ENCODE peak calls at places on chromosome 21, in four cellular contexts. One of them, this sample, is unnamed.

GRCh38 chr21:45886610-45887026 is 95.0 kb upstream of the COL6A1 start:
- DNase-seq in NCI-H510A treated with DMSO at 0.1 percent for 48 hours: no peak
- DNase-seq in activated T-cell treated with anti-CD3 and anti-CD28 coated beads, Interleukin-2, amount 50 U/mL, for 1 hour: peak
- DNase-seq in psoas muscle: no peak
- DNase-seq in this sample: no peak

GRCh38 chr21:18803624-18804023 is 400.0 kb upstream of the TMPRSS15 start:
- DNase-seq in NCI-H510A treated with DMSO at 0.1 percent for 48 hours: no peak
- DNase-seq in activated T-cell treated with anti-CD3 and anti-CD28 coated beads, Interleukin-2, amount 50 U/mL, for 1 hour: no peak
- DNase-seq in psoas muscle: no peak
- DNase-seq in this sample: no peak

GRCh38 chr21:42431196-42431595 is 27.5 kb downstream of the UBASH3A start:
- DNase-seq in psoas muscle: no peak
- DNase-seq in activated T-cell treated with anti-CD3 and anti-CD28 coated beads, Interleukin-2, amount 50 U/mL, for 1 hour: no peak
- DNase-seq in NCI-H510A treated with DMSO at 0.1 percent for 48 hours: no peak
- DNase-seq in this sample: no peak

GRCh38 chr21:35226302-35226701 is 177.2 kb upstream of the RUNX1 start:
- DNase-seq in NCI-H510A treated with DMSO at 0.1 percent for 48 hours: peak
- DNase-seq in activated T-cell treated with anti-CD3 and anti-CD28 coated beads, Interleukin-2, amount 50 U/mL, for 1 hour: no peak
- DNase-seq in psoas muscle: peak
- DNase-seq in this sample: no peak

GRCh38 chr21:42127164-42128125 is 56.3 kb downstream of the UMODL1 start:
- DNase-seq in psoas muscle: no peak
- DNase-seq in activated T-cell treated with anti-CD3 and anti-CD28 coated beads, Interleukin-2, amount 50 U/mL, for 1 hour: no peak
- DNase-seq in NCI-H510A treated with DMSO at 0.1 percent for 48 hours: no peak
- DNase-seq in this sample: no peak

GRCh38 chr21:16047857-16048256 is 318.1 kb downstream of the USP25 start:
- DNase-seq in activated T-cell treated with anti-CD3 and anti-CD28 coated beads, Interleukin-2, amount 50 U/mL, for 1 hour: no peak
- DNase-seq in psoas muscle: no peak
- DNase-seq in NCI-H510A treated with DMSO at 0.1 percent for 48 hours: no peak
- DNase-seq in this sample: no peak

GRCh38 chr21:44892536-44893277 is 19.2 kb upstream of the PTTG1IP start:
- DNase-seq in activated T-cell treated with anti-CD3 and anti-CD28 coated beads, Interleukin-2, amount 50 U/mL, for 1 hour: peak
- DNase-seq in psoas muscle: peak
- DNase-seq in NCI-H510A treated with DMSO at 0.1 percent for 48 hours: no peak
- DNase-seq in this sample: peak

GRCh38 chr21:14548751-14549150 is 2.6 kb upstream of the SAMSN1 start:
- DNase-seq in NCI-H510A treated with DMSO at 0.1 percent for 48 hours: no peak
- DNase-seq in activated T-cell treated with anti-CD3 and anti-CD28 coated beads, Interleukin-2, amount 50 U/mL, for 1 hour: no peak
- DNase-seq in psoas muscle: no peak
- DNase-seq in this sample: no peak

GRCh38 chr21:33492571-33492970 is 1.1 kb upstream of the DNAJC28 start:
- DNase-seq in psoas muscle: no peak
- DNase-seq in NCI-H510A treated with DMSO at 0.1 percent for 48 hours: no peak
- DNase-seq in activated T-cell treated with anti-CD3 and anti-CD28 coated beads, Interleukin-2, amount 50 U/mL, for 1 hour: no peak
- DNase-seq in this sample: no peak

GRCh38 chr21:42406201-42406601 is 2.5 kb downstream of the UBASH3A start:
- DNase-seq in activated T-cell treated with anti-CD3 and anti-CD28 coated beads, Interleukin-2, amount 50 U/mL, for 1 hour: peak
- DNase-seq in psoas muscle: no peak
- DNase-seq in NCI-H510A treated with DMSO at 0.1 percent for 48 hours: no peak
- DNase-seq in this sample: no peak

GRCh38 chr21:44984428-44984791 is 44.6 kb downstream of the SLX9 start:
- DNase-seq in activated T-cell treated with anti-CD3 and anti-CD28 coated beads, Interleukin-2, amount 50 U/mL, for 1 hour: no peak
- DNase-seq in psoas muscle: no peak
- DNase-seq in NCI-H510A treated with DMSO at 0.1 percent for 48 hours: no peak
- DNase-seq in this sample: no peak

GRCh38 chr21:33071878-33072306 is 2.0 kb downstream of the OLIG1 start:
- DNase-seq in activated T-cell treated with anti-CD3 and anti-CD28 coated beads, Interleukin-2, amount 50 U/mL, for 1 hour: no peak
- DNase-seq in NCI-H510A treated with DMSO at 0.1 percent for 48 hours: peak
- DNase-seq in psoas muscle: no peak
- DNase-seq in this sample: peak

GRCh38 chr21:38434913-38435533 is 63.3 kb downstream of the ERG start:
- DNase-seq in NCI-H510A treated with DMSO at 0.1 percent for 48 hours: no peak
- DNase-seq in psoas muscle: no peak
- DNase-seq in activated T-cell treated with anti-CD3 and anti-CD28 coated beads, Interleukin-2, amount 50 U/mL, for 1 hour: no peak
- DNase-seq in this sample: no peak

GRCh38 chr21:39003982-39004775 is 179.1 kb downstream of the PSMG1 start:
- DNase-seq in psoas muscle: no peak
- DNase-seq in activated T-cell treated with anti-CD3 and anti-CD28 coated beads, Interleukin-2, amount 50 U/mL, for 1 hour: no peak
- DNase-seq in NCI-H510A treated with DMSO at 0.1 percent for 48 hours: no peak
- DNase-seq in this sample: peak

GRCh38 chr21:43369124-43369523 is 57.8 kb downstream of the SIK1 start:
- DNase-seq in psoas muscle: peak
- DNase-seq in NCI-H510A treated with DMSO at 0.1 percent for 48 hours: no peak
- DNase-seq in activated T-cell treated with anti-CD3 and anti-CD28 coated beads, Interleukin-2, amount 50 U/mL, for 1 hour: no peak
- DNase-seq in this sample: peak

GRCh38 chr21:18204931-18205330 is 39.7 kb upstream of the CHODL start:
- DNase-seq in NCI-H510A treated with DMSO at 0.1 percent for 48 hours: no peak
- DNase-seq in activated T-cell treated with anti-CD3 and anti-CD28 coated beads, Interleukin-2, amount 50 U/mL, for 1 hour: no peak
- DNase-seq in psoas muscle: no peak
- DNase-seq in this sample: no peak

GRCh38 chr21:15183712-15184353 is 119.0 kb upstream of the NRIP1 start:
- DNase-seq in activated T-cell treated with anti-CD3 and anti-CD28 coated beads, Interleukin-2, amount 50 U/mL, for 1 hour: no peak
- DNase-seq in NCI-H510A treated with DMSO at 0.1 percent for 48 hours: no peak
- DNase-seq in psoas muscle: no peak
- DNase-seq in this sample: no peak

GRCh38 chr21:42652527-42653491 is 612 bp upstream of the PDE9A start:
- DNase-seq in activated T-cell treated with anti-CD3 and anti-CD28 coated beads, Interleukin-2, amount 50 U/mL, for 1 hour: no peak
- DNase-seq in NCI-H510A treated with DMSO at 0.1 percent for 48 hours: no peak
- DNase-seq in psoas muscle: peak
- DNase-seq in this sample: peak

GRCh38 chr21:35908311-35909078 is 151.8 kb downstream of the SETD4 start:
- DNase-seq in psoas muscle: no peak
- DNase-seq in activated T-cell treated with anti-CD3 and anti-CD28 coated beads, Interleukin-2, amount 50 U/mL, for 1 hour: no peak
- DNase-seq in NCI-H510A treated with DMSO at 0.1 percent for 48 hours: no peak
- DNase-seq in this sample: no peak

GRCh38 chr21:45613881-45614280 is 29.6 kb upstream of the PCBP3 start:
- DNase-seq in psoas muscle: no peak
- DNase-seq in NCI-H510A treated with DMSO at 0.1 percent for 48 hours: no peak
- DNase-seq in activated T-cell treated with anti-CD3 and anti-CD28 coated beads, Interleukin-2, amount 50 U/mL, for 1 hour: no peak
- DNase-seq in this sample: peak

GRCh38 chr21:46441961-46442498 is 16.7 kb upstream of the DIP2A start:
- DNase-seq in psoas muscle: no peak
- DNase-seq in activated T-cell treated with anti-CD3 and anti-CD28 coated beads, Interleukin-2, amount 50 U/mL, for 1 hour: no peak
- DNase-seq in NCI-H510A treated with DMSO at 0.1 percent for 48 hours: no peak
- DNase-seq in this sample: no peak